ENCODE peak calls at places on chromosomes 6 and 20, in eight cellular contexts. E, V, Y, H, W, J, L and B are unnamed samples.
A peak's percentile ranks its signal among the peaks of the same experiment; 100 is the strongest.

GRCh38 chr20:4720121-4720976 is 1.4 kb upstream of the PRND start:
- DNase-seq in E (peak; percentile 92), V (peak; percentile 87), Y (peak; percentile 93), H (peak; percentile 83), W (peak; percentile 39), J (peak; percentile 72), L (peak; percentile 90), B (peak; percentile 90)

GRCh38 chr20:58619847-58620431 is 31.1 kb upstream of the STX16 start:
- DNase-seq in E (no peak), V (no peak), Y (no peak), H (no peak), W (no peak), J (no peak), L (peak; percentile 56), B (no peak)

GRCh38 chr20:663315-664090 is 10.5 kb upstream of the SRXN1 start:
- DNase-seq in E (no peak), V (no peak), Y (no peak), H (no peak), W (no peak), J (no peak), L (peak; percentile 88), B (no peak)

GRCh38 chr6:158233214-158233795 is 65.2 kb downstream of the GTF2H5 start:
- DNase-seq in E (no peak), V (no peak), Y (peak; percentile 49), H (no peak), W (no peak), J (no peak), L (no peak), B (no peak)

GRCh38 chr6:4185846-4186245 is 50.5 kb upstream of the ECI2 start:
- DNase-seq in E (no peak), V (no peak), Y (no peak), H (no peak), W (no peak), J (no peak), L (no peak), B (no peak)

GRCh38 chr6:63476302-63476701 is 96.0 kb upstream of the LOC128125822 start:
- DNase-seq in E (no peak), V (no peak), Y (peak; percentile 60), H (no peak), W (no peak), J (no peak), L (peak; percentile 25), B (no peak)

GRCh38 chr6:11975353-11975977 is 36.6 kb upstream of the HIVEP1 start:
- DNase-seq in E (no peak), V (peak; percentile 27), Y (no peak), H (peak; percentile 55), W (no peak), J (peak; percentile 28), L (no peak), B (no peak)

GRCh38 chr20:12594410-12595130 is 414.2 kb upstream of the SPTLC3 start:
- DNase-seq in E (no peak), V (no peak), Y (peak; percentile 13), H (no peak), W (no peak), J (no peak), L (peak; percentile 53), B (no peak)

GRCh38 chr6:45072014-45072413 is 256.1 kb upstream of the RUNX2 start:
- DNase-seq in E (no peak), V (no peak), Y (no peak), H (no peak), W (no peak), J (no peak), L (no peak), B (no peak)

GRCh38 chr6:52027699-52028098 is 59.7 kb downstream of the PKHD1 start:
- DNase-seq in E (no peak), V (no peak), Y (no peak), H (no peak), W (no peak), J (no peak), L (no peak), B (no peak)

GRCh38 chr6:44000164-44000842 is 126.9 kb downstream of the MRPL14 start:
- DNase-seq in E (no peak), V (no peak), Y (no peak), H (peak; percentile 60), W (no peak), J (no peak), L (peak; percentile 53), B (peak; percentile 59)

GRCh38 chr6:35054743-35055130 is 86.4 kb downstream of the TCP11 start:
- DNase-seq in E (peak; percentile 53), V (no peak), Y (no peak), H (no peak), W (no peak), J (no peak), L (no peak), B (no peak)

DNA sequence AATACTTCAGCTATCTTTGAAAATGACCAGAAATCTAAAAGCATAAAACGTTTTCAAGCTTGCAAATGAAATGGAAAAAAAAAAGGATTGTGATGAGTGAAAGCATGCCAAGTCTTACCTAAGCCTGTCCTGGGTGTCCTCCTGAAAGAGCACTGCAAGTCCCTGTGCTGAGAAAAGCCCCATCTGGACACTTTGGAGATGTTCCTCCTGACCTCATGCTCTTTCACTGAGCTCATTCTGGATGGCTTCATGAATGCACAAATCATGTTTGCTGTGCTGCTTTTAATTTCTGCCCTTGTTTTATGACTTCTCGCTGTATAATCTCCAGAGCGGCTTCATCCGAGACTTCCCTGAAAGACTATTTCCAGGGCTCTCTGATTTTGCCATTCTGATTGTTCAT is 136.0 kb downstream of the SOD2 start:
- DNase-seq in E (peak; percentile 78), V (no peak), Y (no peak), H (no peak), W (no peak), J (no peak), L (no peak), B (no peak)
- TF ChIP-seq POLR2AphosphoS5 in E (peak; percentile 64), V (no peak), Y (no peak), H (peak; percentile 42), W (no peak), J (no peak), L (no peak), B (no peak)

DNA sequence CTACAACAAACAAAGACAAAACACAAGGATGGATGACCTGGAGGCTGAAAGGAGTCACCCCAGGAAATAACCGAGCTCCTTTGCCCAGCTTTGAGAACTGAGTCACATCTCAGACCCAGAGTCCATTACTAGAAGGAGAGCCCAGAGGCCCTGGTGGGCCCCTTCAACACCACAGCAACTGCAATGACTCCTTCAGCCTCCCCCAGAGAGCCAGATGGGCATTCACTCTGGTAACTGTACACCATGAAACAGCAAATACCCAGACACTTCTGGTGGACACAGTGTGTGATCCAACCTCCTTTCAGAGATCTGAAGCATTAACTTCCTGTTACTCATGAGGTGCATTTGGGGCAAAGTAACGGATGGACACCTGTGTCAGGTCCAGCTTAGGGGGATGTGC is 22.6 kb downstream of the RAET1L start:
- DNase-seq in E (no peak), V (no peak), Y (no peak), H (no peak), W (no peak), J (no peak), L (no peak), B (no peak)
- TF ChIP-seq POLR2AphosphoS5 in E (no peak), V (no peak), Y (no peak), H (no peak), W (no peak), J (no peak), L (no peak), B (no peak)

GRCh38 chr6:88494401-88495140 is 328.4 kb upstream of the CNR1 start:
- DNase-seq in E (no peak), V (no peak), Y (no peak), H (no peak), W (no peak), J (no peak), L (no peak), B (no peak)

GRCh38 chr6:88491266-88491665 is 325.1 kb upstream of the CNR1 start:
- DNase-seq in E (no peak), V (no peak), Y (no peak), H (no peak), W (no peak), J (no peak), L (no peak), B (no peak)

GRCh38 chr6:88492824-88493223 is 326.7 kb upstream of the CNR1 start:
- DNase-seq in E (no peak), V (no peak), Y (peak; percentile 18), H (no peak), W (no peak), J (no peak), L (peak; percentile 53), B (no peak)

GRCh38 chr6:88492241-88492640 is 326.1 kb upstream of the CNR1 start:
- DNase-seq in E (no peak), V (no peak), Y (no peak), H (no peak), W (no peak), J (no peak), L (no peak), B (no peak)

DNA sequence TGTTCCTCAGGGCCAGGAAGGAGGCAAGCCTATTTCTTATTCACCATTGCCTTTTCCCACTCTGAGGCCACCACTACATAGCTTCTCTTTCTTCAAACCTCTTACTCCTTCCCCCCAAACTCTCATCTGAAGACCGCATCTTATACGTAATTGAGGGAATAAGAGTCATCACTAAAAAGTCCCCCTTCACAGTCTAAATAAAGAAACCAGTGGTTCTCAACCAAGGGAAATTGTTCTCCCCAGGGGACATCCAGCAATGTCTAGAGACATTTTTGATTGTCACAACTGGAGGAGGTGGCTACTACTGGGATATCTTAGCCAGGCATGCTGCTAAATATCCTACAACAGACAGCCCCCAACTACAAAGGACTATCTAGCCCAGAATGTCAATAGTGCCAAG is 327.6 kb upstream of the CNR1 start:
- DNase-seq in E (no peak), V (no peak), Y (no peak), H (no peak), W (no peak), J (no peak), L (no peak), B (no peak)
- TF ChIP-seq POLR2AphosphoS5 in E (no peak), V (no peak), Y (no peak), H (no peak), W (no peak), J (no peak), L (no peak), B (no peak)

GRCh38 chr6:33252758-33253157 is 18.9 kb downstream of the VPS52 start:
- DNase-seq in E (no peak), V (no peak), Y (no peak), H (no peak), W (no peak), J (no peak), L (no peak), B (no peak)
- TF ChIP-seq POLR2AphosphoS5 in E (no peak), V (no peak), Y (no peak), H (no peak), W (no peak), J (no peak), L (no peak), B (no peak)

DNA sequence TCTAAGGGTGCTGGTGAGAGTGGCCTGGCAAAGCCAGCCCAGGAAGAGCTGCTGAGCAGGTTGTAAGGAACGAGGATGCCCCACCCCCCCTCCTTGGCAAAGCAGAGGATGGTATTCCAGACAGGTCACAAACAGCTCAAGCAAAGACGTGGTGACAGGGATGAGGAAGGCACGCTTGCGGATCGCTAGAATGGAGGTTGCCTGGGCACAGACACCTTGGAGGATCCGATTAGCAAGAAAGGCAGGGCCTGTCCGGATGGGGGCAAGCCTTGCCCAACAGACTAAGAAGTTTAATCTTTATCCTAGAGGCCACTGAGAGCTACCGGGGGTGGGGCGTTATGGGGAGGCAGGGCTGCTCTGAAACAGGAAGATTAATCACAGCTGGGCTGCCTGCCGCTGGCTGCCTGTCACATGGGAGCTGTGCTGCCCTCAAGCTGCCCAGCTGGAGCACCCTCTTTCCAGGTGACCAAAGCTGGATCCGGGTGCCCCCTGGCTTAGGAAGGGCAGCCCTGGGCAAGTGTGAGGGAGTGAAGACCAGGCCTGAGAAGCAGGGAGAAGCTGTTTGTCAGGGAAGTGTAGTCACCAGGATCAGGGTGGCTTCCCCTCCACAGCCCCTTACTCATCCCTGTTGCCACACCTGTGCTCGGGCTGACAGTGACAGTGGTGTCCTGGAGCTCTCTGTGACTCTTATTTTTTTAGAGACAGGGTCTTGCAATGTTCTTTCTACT is 9.2 kb upstream of the MAPK13 start:
- DNase-seq in E (peak; percentile 69), V (no peak), Y (no peak), H (peak; percentile 83), W (no peak), J (peak; percentile 67), L (peak; percentile 34), B (peak; percentile 78)
- TF ChIP-seq POLR2AphosphoS5 in E (no peak), V (no peak), Y (no peak), H (peak; percentile 21), W (no peak), J (no peak), L (no peak), B (no peak)